ENCODE peak calls at places on chromosomes 5 and 9, in four cellular contexts. One of them, this sample, is unnamed.

GRCh38 chr5:13427859-13428557 is 516.5 kb downstream of the DNAH5 start:
- DNase-seq in astrocyte of the spinal cord: no peak
- DNase-seq in CD8-positive, alpha-beta T cell: no peak
- DNase-seq in epithelial cell of esophagus: no peak
- DNase-seq in this sample: no peak

GRCh38 chr5:133365326-133365725 is 247.0 kb downstream of the FSTL4 start:
- DNase-seq in astrocyte of the spinal cord: no peak
- DNase-seq in CD8-positive, alpha-beta T cell: no peak
- DNase-seq in epithelial cell of esophagus: no peak
- DNase-seq in this sample: no peak

GRCh38 chr5:163396941-163397340 is 40.5 kb upstream of the CCNG1 start:
- DNase-seq in astrocyte of the spinal cord: no peak
- DNase-seq in CD8-positive, alpha-beta T cell: no peak
- DNase-seq in epithelial cell of esophagus: no peak
- DNase-seq in this sample: no peak

GRCh38 chr9:130445268-130445983 is 665 bp downstream of the ASS1 start:
- DNase-seq in astrocyte of the spinal cord: peak; percentile 39
- DNase-seq in CD8-positive, alpha-beta T cell: no peak
- DNase-seq in epithelial cell of esophagus: peak; percentile 60
- DNase-seq in this sample: no peak

GRCh38 chr9:85027870-85028269 is 358.3 kb downstream of the NTRK2 start:
- DNase-seq in astrocyte of the spinal cord: no peak
- DNase-seq in CD8-positive, alpha-beta T cell: no peak
- DNase-seq in epithelial cell of esophagus: no peak
- DNase-seq in this sample: no peak

GRCh38 chr5:83993803-83994202 is 273.1 kb upstream of the HAPLN1 start:
- DNase-seq in astrocyte of the spinal cord: no peak
- DNase-seq in CD8-positive, alpha-beta T cell: no peak
- DNase-seq in epithelial cell of esophagus: no peak
- DNase-seq in this sample: no peak

GRCh38 chr9:131727184-131727785 is 12.6 kb downstream of the RAPGEF1 start:
- DNase-seq in astrocyte of the spinal cord: peak; percentile 54
- DNase-seq in CD8-positive, alpha-beta T cell: no peak
- DNase-seq in epithelial cell of esophagus: peak; percentile 91
- DNase-seq in this sample: no peak

GRCh38 chr9:70480405-70480980 is 66.0 kb upstream of the KLF9 start:
- DNase-seq in astrocyte of the spinal cord: peak; percentile 96
- DNase-seq in CD8-positive, alpha-beta T cell: no peak
- DNase-seq in epithelial cell of esophagus: peak; percentile 77
- DNase-seq in this sample: peak; percentile 46

GRCh38 chr9:85443190-85443598 is 298.6 kb downstream of the AGTPBP1 start:
- DNase-seq in astrocyte of the spinal cord: no peak
- DNase-seq in CD8-positive, alpha-beta T cell: no peak
- DNase-seq in epithelial cell of esophagus: no peak
- DNase-seq in this sample: no peak

GRCh38 chr5:59746261-59746765 is 147.2 kb downstream of the PDE4D start:
- DNase-seq in astrocyte of the spinal cord: peak; percentile 71
- DNase-seq in CD8-positive, alpha-beta T cell: no peak
- DNase-seq in epithelial cell of esophagus: peak; percentile 79
- DNase-seq in this sample: no peak

GRCh38 chr5:56306433-56307150 is 73.5 kb upstream of the ANKRD55 start:
- DNase-seq in astrocyte of the spinal cord: no peak
- DNase-seq in CD8-positive, alpha-beta T cell: no peak
- DNase-seq in epithelial cell of esophagus: no peak
- DNase-seq in this sample: no peak

GRCh38 chr9:29290519-29290918 is 1717.2 kb upstream of the C9orf72 start:
- DNase-seq in astrocyte of the spinal cord: no peak
- DNase-seq in CD8-positive, alpha-beta T cell: no peak
- DNase-seq in epithelial cell of esophagus: no peak
- DNase-seq in this sample: no peak

GRCh38 chr9:113474372-113474771 is 10.8 kb downstream of the RGS3 start:
- DNase-seq in astrocyte of the spinal cord: no peak
- DNase-seq in CD8-positive, alpha-beta T cell: no peak
- DNase-seq in epithelial cell of esophagus: no peak
- DNase-seq in this sample: no peak

GRCh38 chr5:112183103-112183634 is 235.9 kb downstream of the EPB41L4A start:
- DNase-seq in astrocyte of the spinal cord: peak; percentile 42
- DNase-seq in CD8-positive, alpha-beta T cell: no peak
- DNase-seq in epithelial cell of esophagus: peak; percentile 86
- DNase-seq in this sample: no peak

GRCh38 chr9:129714393-129715051 is 38.3 kb downstream of the PTGES start:
- DNase-seq in astrocyte of the spinal cord: no peak
- DNase-seq in CD8-positive, alpha-beta T cell: no peak
- DNase-seq in epithelial cell of esophagus: no peak
- DNase-seq in this sample: no peak

GRCh38 chr9:127844821-127845359 is 9.6 kb downstream of the ENG start:
- DNase-seq in astrocyte of the spinal cord: no peak
- DNase-seq in CD8-positive, alpha-beta T cell: no peak
- DNase-seq in epithelial cell of esophagus: no peak
- DNase-seq in this sample: no peak

DNA sequence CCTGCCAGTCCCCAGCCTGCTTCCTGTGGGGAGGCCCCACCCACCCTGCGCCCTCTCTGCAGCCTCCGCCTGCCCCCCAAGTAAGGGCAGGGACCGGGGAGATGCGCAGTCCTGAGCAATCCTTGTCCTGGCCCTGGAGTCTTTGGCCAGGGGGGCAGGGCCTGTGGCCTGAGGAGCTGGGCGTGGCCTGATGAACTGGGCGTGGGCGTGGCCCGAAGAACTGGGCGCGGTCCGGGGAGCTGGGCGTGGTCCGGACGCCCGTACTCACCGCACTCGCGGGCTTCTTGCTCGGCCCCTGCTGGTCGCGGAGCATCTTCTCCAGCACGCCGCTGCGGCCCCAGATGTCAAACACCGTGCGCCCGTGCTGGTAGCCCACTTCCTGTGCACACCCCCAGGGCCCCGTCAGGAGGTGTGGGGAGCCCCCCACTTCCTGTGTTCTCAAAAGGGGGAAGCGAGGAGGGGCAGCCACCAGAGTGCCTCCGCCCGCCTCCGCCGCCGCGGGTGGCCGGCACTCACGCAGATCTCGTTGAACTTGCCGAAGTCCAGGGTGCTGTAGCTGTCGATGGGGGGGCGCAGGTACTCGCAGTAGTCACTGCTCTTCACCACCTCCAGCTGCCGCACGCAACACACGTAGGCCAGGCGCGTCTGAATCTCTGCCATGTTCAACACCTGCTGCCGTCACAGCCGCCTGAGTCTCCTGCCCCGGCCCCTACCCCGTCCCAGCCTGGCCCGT is 2.7 kb upstream of the NSMF start:
- DNase-seq in astrocyte of the spinal cord: no peak
- DNase-seq in CD8-positive, alpha-beta T cell: peak; percentile 89
- DNase-seq in epithelial cell of esophagus: peak; percentile 36
- DNase-seq in this sample: no peak
- TF ChIP-seq CTCF in astrocyte of the spinal cord: no peak
- TF ChIP-seq CTCF in CD8-positive, alpha-beta T cell: no peak
- TF ChIP-seq CTCF in epithelial cell of esophagus: no peak
- TF ChIP-seq CTCF in this sample: no peak

GRCh38 chr5:89260254-89260653 is 377.3 kb upstream of the MEF2C start:
- DNase-seq in astrocyte of the spinal cord: no peak
- DNase-seq in CD8-positive, alpha-beta T cell: no peak
- DNase-seq in epithelial cell of esophagus: peak; percentile 11
- DNase-seq in this sample: no peak
- TF ChIP-seq CTCF in astrocyte of the spinal cord: no peak
- TF ChIP-seq CTCF in CD8-positive, alpha-beta T cell: no peak
- TF ChIP-seq CTCF in epithelial cell of esophagus: no peak
- TF ChIP-seq CTCF in this sample: no peak

GRCh38 chr5:66793049-66793448 is 196.9 kb downstream of the MAST4 start:
- DNase-seq in astrocyte of the spinal cord: no peak
- DNase-seq in CD8-positive, alpha-beta T cell: no peak
- DNase-seq in epithelial cell of esophagus: no peak
- DNase-seq in this sample: no peak

DNA sequence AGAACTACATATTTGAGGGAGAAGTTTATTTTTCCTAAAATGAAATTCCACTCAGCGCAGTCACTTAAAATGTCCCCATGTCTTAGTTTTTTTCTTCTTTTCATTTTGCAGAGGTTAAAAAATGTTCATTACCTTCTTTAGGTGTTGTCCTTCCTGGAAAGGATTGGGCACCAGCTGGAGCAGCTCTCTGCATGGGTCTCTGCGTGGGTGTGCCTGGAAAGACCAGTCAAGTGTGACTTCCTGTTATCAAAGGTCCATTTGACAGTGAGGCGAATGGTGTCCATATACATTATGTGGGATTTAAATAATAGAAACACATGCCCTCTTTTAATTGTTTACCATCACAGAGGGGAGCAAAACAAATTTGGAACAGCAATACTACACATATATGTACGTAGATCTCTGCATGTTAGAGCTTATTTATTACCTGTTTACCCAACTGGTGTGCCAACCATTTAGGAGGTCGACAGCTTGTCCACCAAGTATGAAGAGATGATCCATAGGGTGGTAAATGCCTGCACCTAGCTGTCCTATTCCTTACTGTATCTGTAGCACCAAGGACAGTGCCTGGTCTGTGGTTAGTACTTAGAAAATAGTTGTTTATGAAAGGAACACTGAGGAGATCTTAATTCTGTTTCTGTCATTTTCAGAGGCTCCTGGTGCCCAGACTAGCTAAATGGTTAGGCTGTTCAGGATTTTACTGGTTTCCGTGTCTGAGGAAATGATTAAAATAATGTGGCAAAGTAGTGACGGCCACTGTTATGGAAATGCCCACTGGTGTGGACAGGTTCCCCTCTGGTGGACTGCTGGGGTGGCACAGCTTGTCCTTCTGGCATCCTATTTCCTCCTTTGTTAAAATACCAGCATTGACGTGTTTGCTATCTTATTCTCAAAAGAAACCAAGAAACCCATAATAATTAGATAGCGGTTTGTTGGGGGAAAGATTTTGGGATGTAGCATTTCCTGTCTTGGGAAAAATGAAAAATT is 200.4 kb downstream of the MAST4 start:
- DNase-seq in astrocyte of the spinal cord: peak; percentile 7
- DNase-seq in CD8-positive, alpha-beta T cell: no peak
- DNase-seq in epithelial cell of esophagus: peak; percentile 13
- DNase-seq in this sample: no peak
- TF ChIP-seq CTCF in astrocyte of the spinal cord: peak; percentile 44
- TF ChIP-seq CTCF in CD8-positive, alpha-beta T cell: no peak
- TF ChIP-seq CTCF in epithelial cell of esophagus: no peak
- TF ChIP-seq CTCF in this sample: no peak

DNA sequence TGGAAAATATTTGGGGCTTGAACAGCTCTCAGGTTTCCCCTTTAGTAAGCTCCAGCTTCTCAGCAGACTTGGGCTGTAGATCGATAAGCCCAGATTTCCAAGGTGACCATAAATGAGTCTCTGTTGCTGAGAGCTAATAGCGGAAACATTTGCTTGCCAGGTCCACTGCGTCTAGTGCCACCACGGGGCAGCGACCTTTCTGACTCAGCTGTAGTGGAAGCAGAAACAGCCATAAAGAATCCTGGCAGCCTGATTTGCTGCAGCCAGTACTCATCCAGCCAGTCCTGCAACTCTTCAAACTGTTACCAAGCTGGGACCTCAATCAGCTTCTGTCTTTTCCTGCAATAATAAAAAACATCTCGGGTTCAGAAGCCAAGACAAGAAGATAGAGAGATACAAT is 241.7 kb downstream of the DOCK8 start:
- DNase-seq in astrocyte of the spinal cord: peak; percentile 22
- DNase-seq in CD8-positive, alpha-beta T cell: no peak
- DNase-seq in epithelial cell of esophagus: peak; percentile 18
- DNase-seq in this sample: no peak
- TF ChIP-seq CTCF in astrocyte of the spinal cord: no peak
- TF ChIP-seq CTCF in CD8-positive, alpha-beta T cell: no peak
- TF ChIP-seq CTCF in epithelial cell of esophagus: no peak
- TF ChIP-seq CTCF in this sample: no peak

GRCh38 chr5:41728281-41728680 is 141.9 kb downstream of the OXCT1 start:
- DNase-seq in astrocyte of the spinal cord: no peak
- DNase-seq in CD8-positive, alpha-beta T cell: no peak
- DNase-seq in epithelial cell of esophagus: peak; percentile 73
- DNase-seq in this sample: no peak

GRCh38 chr5:41721521-41721920 is 148.7 kb downstream of the OXCT1 start:
- DNase-seq in astrocyte of the spinal cord: no peak
- DNase-seq in CD8-positive, alpha-beta T cell: no peak
- DNase-seq in epithelial cell of esophagus: no peak
- DNase-seq in this sample: no peak

GRCh38 chr5:41722359-41722950 is 147.8 kb downstream of the OXCT1 start:
- DNase-seq in astrocyte of the spinal cord: peak; percentile 9
- DNase-seq in CD8-positive, alpha-beta T cell: no peak
- DNase-seq in epithelial cell of esophagus: no peak
- DNase-seq in this sample: no peak
- TF ChIP-seq CTCF in astrocyte of the spinal cord: peak; percentile 28
- TF ChIP-seq CTCF in CD8-positive, alpha-beta T cell: no peak
- TF ChIP-seq CTCF in epithelial cell of esophagus: no peak
- TF ChIP-seq CTCF in this sample: no peak

GRCh38 chr9:7234144-7234543 is 476.4 kb downstream of the KDM4C start:
- DNase-seq in astrocyte of the spinal cord: peak; percentile 15
- DNase-seq in CD8-positive, alpha-beta T cell: no peak
- DNase-seq in epithelial cell of esophagus: peak; percentile 51
- DNase-seq in this sample: no peak
- TF ChIP-seq CTCF in astrocyte of the spinal cord: peak; percentile 62
- TF ChIP-seq CTCF in CD8-positive, alpha-beta T cell: no peak
- TF ChIP-seq CTCF in epithelial cell of esophagus: peak; percentile 61
- TF ChIP-seq CTCF in this sample: no peak

DNA sequence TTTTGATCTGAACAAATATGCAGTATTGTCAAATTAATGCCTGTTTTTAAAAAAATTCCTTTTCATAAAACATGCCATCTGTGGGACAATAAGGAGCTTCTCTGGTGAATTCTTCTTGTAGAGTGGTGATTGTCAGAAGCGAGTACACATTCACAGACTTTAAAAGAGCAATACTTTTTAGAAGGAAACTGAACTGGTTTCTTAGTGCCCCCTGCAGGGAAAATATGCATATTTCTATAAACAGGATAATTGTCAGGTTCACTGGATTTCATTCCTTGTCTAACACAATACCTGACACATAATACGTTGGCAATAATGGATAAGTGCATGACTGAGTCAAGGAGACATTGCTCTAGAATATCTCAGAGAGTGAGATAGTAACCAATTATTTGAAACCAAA is 133.7 kb downstream of the KIF4B start:
- DNase-seq in astrocyte of the spinal cord: no peak
- DNase-seq in CD8-positive, alpha-beta T cell: no peak
- DNase-seq in epithelial cell of esophagus: peak; percentile 18
- DNase-seq in this sample: no peak
- TF ChIP-seq CTCF in astrocyte of the spinal cord: no peak
- TF ChIP-seq CTCF in CD8-positive, alpha-beta T cell: no peak
- TF ChIP-seq CTCF in epithelial cell of esophagus: peak; percentile 29
- TF ChIP-seq CTCF in this sample: no peak

GRCh38 chr5:156475182-156475830 is 148.3 kb downstream of the SGCD start:
- DNase-seq in astrocyte of the spinal cord: no peak
- DNase-seq in CD8-positive, alpha-beta T cell: no peak
- DNase-seq in epithelial cell of esophagus: no peak
- DNase-seq in this sample: no peak

GRCh38 chr5:156477196-156477595 is 150.2 kb downstream of the SGCD start:
- DNase-seq in astrocyte of the spinal cord: no peak
- DNase-seq in CD8-positive, alpha-beta T cell: no peak
- DNase-seq in epithelial cell of esophagus: no peak
- DNase-seq in this sample: no peak

GRCh38 chr5:156476704-156477103 is 149.7 kb downstream of the SGCD start:
- DNase-seq in astrocyte of the spinal cord: no peak
- DNase-seq in CD8-positive, alpha-beta T cell: no peak
- DNase-seq in epithelial cell of esophagus: no peak
- DNase-seq in this sample: no peak

GRCh38 chr5:156474251-156474650 is 147.3 kb downstream of the SGCD start:
- DNase-seq in astrocyte of the spinal cord: peak; percentile 12
- DNase-seq in CD8-positive, alpha-beta T cell: no peak
- DNase-seq in epithelial cell of esophagus: peak; percentile 60
- DNase-seq in this sample: no peak

GRCh38 chr5:156475831-156476551 is 149.0 kb downstream of the SGCD start:
- DNase-seq in astrocyte of the spinal cord: peak; percentile 90
- DNase-seq in CD8-positive, alpha-beta T cell: no peak
- DNase-seq in epithelial cell of esophagus: peak; percentile 82
- DNase-seq in this sample: no peak
- TF ChIP-seq CTCF in astrocyte of the spinal cord: no peak
- TF ChIP-seq CTCF in CD8-positive, alpha-beta T cell: no peak
- TF ChIP-seq CTCF in epithelial cell of esophagus: peak; percentile 2
- TF ChIP-seq CTCF in this sample: no peak

GRCh38 chr5:140108093-140109049 is 5.5 kb upstream of the PURA start:
- DNase-seq in astrocyte of the spinal cord: no peak
- DNase-seq in CD8-positive, alpha-beta T cell: peak; percentile 39
- DNase-seq in epithelial cell of esophagus: peak; percentile 29
- DNase-seq in this sample: no peak
- TF ChIP-seq CTCF in astrocyte of the spinal cord: no peak
- TF ChIP-seq CTCF in CD8-positive, alpha-beta T cell: no peak
- TF ChIP-seq CTCF in epithelial cell of esophagus: no peak
- TF ChIP-seq CTCF in this sample: no peak

This sample was measured in omental fat pad.